ENCODE peak calls at places on chromosomes 1 and 21, in nine cellular contexts. Q is right lobe of liver, H is HCT116, D is uterus, V is A549, J is H54, N is GM12891, B is NB4, W is stomach. K is an unnamed sample.

GRCh38 chr1:35120458-35121133 is 41.4 kb downstream of the ZMYM1 start:
- DNase-seq in Q (peak; percentile 49), H (no peak), D (no peak), V (no peak), J (no peak), N (peak; percentile 49), B (no peak), W (peak; percentile 27), K (no peak)

GRCh38 chr21:46226920-46227599 is 1.5 kb downstream of the LSS start:
- DNase-seq in Q (peak; percentile 54), H (no peak), D (no peak), V (no peak), J (peak; percentile 25), N (no peak), B (peak; percentile 21), W (no peak), K (peak; percentile 26)

GRCh38 chr1:201570886-201571624 is 32.1 kb downstream of the NAV1 start:
- DNase-seq in Q (no peak), H (no peak), D (no peak), V (no peak), J (no peak), N (no peak), B (no peak), W (no peak), K (no peak)

GRCh38 chr1:15080328-15081033 is 73.1 kb upstream of the TMEM51 start:
- DNase-seq in Q (no peak), H (no peak), D (no peak), V (no peak), J (no peak), N (no peak), B (no peak), W (no peak), K (no peak)

GRCh38 chr1:15933684-15934083 is 42.2 kb downstream of the ZBTB17 start:
- DNase-seq in Q (no peak), H (no peak), D (no peak), V (no peak), J (no peak), N (no peak), B (no peak), W (no peak), K (no peak)

GRCh38 chr21:14850394-14850793 is 214.4 kb downstream of the NRIP1 start:
- DNase-seq in Q (no peak), H (no peak), D (no peak), V (no peak), J (no peak), N (no peak), B (no peak), W (no peak), K (no peak)

GRCh38 chr1:52477876-52478275 is 73.5 kb downstream of the PRPF38A start:
- DNase-seq in Q (no peak), H (no peak), D (no peak), V (no peak), J (no peak), N (no peak), B (no peak), W (no peak), K (no peak)

GRCh38 chr1:95028954-95029353 is 43.8 kb downstream of the ALG14 start:
- DNase-seq in Q (no peak), H (no peak), D (no peak), V (no peak), J (no peak), N (no peak), B (no peak), W (no peak), K (no peak)

GRCh38 chr1:214192825-214193643 is 87.9 kb upstream of the SMYD2 start:
- DNase-seq in Q (no peak), H (no peak), D (no peak), V (no peak), J (no peak), N (no peak), B (no peak), W (no peak), K (no peak)

GRCh38 chr1:229664133-229664689 is 38.2 kb downstream of the URB2 start:
- DNase-seq in Q (no peak), H (no peak), D (no peak), V (no peak), J (no peak), N (peak; percentile 23), B (no peak), W (peak; percentile 52), K (no peak)

GRCh38 chr1:31476891-31477846 is 64.2 kb downstream of the SERINC2 start:
- DNase-seq in Q (no peak), H (no peak), D (no peak), V (no peak), J (no peak), N (no peak), B (peak; percentile 96), W (no peak), K (no peak)

GRCh38 chr1:192732787-192733186 is 76.1 kb upstream of the RGS2 start:
- DNase-seq in Q (no peak), H (peak; percentile 28), D (no peak), V (peak; percentile 57), J (no peak), N (no peak), B (peak; percentile 44), W (no peak), K (peak; percentile 35)

GRCh38 chr1:234542211-234542850 is 63.4 kb upstream of the TARBP1 start:
- DNase-seq in Q (peak; percentile 70), H (no peak), D (no peak), V (no peak), J (no peak), N (no peak), B (no peak), W (peak; percentile 50), K (no peak)

GRCh38 chr1:199272690-199273089 is 633.9 kb downstream of the PTPRC start:
- DNase-seq in Q (no peak), H (peak; percentile 71), D (no peak), V (peak; percentile 22), J (peak; percentile 42), N (no peak), B (no peak), W (peak; percentile 63), K (no peak)

GRCh38 chr1:40839943-40840335 is 22.2 kb downstream of the CITED4 start:
- DNase-seq in Q (no peak), H (no peak), D (no peak), V (no peak), J (no peak), N (no peak), B (no peak), W (no peak), K (no peak)

GRCh38 chr1:23129846-23130245 is 38.8 kb downstream of the LUZP1 start:
- DNase-seq in Q (no peak), H (no peak), D (no peak), V (no peak), J (no peak), N (no peak), B (no peak), W (no peak), K (no peak)

DNA sequence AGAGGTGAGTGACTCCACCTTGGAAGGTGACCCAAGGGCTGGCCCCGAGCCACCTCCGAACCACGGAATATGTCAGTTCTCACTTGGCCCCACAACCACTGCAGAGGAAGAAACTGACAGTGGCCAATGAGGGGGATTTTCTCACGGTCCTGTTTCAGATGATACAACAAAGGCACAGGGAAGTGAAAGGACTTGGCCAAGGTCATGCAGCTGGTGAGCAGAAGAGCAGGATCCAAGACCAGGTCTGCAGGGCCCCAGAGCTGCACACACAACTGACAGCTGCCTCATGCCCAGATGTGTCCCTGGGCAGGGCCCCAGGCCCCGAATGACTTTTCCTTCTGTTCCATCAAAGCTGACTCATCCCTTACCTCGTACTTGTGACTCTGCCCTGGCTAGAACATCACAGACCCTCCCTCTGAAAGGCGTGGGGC is 25.8 kb upstream of the EVA1B start:
- DNase-seq in Q (no peak), H (no peak), D (no peak), V (no peak), J (no peak), N (peak; percentile 71), B (peak; percentile 18), W (no peak), K (no peak)
- TF ChIP-seq POLR2A in Q (no peak), H (no peak), D (no peak), V (no peak), J (no peak), N (no peak), B (no peak), W (no peak), K (no peak)

DNA sequence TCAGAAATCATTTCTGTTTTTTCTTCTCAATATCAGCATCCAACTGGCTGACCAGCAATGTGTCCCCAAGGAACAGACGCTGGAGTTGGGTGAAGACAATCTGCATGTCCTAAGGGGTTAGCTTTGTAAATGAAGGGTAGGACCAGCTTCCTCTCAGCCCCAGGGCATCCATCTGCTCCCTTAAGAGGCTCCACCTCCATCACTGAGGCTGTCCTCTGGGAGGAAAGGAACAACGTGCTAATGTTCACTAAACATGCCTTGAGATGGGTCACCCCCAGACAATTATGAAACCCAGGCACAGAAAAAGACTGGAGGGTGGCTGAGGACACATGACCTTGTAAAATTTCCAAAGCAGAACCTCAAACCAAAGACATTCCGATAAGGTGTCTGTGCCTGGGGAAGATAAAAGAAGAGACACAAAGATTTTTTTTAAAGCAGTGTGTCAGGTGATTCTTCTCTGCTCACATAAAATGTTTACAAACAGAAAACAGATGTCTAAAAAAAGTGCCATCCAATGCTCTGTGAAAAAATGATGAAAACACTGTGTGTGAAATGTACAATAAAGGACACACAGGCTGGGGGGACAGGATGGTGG is 37.6 kb upstream of the ZNF124 start:
- DNase-seq in Q (no peak), H (no peak), D (no peak), V (no peak), J (no peak), N (no peak), B (peak; percentile 74), W (no peak), K (peak; percentile 25)
- TF ChIP-seq POLR2A in Q (no peak), H (no peak), D (no peak), V (no peak), J (no peak), N (no peak), B (no peak), W (no peak), K (no peak)

DNA sequence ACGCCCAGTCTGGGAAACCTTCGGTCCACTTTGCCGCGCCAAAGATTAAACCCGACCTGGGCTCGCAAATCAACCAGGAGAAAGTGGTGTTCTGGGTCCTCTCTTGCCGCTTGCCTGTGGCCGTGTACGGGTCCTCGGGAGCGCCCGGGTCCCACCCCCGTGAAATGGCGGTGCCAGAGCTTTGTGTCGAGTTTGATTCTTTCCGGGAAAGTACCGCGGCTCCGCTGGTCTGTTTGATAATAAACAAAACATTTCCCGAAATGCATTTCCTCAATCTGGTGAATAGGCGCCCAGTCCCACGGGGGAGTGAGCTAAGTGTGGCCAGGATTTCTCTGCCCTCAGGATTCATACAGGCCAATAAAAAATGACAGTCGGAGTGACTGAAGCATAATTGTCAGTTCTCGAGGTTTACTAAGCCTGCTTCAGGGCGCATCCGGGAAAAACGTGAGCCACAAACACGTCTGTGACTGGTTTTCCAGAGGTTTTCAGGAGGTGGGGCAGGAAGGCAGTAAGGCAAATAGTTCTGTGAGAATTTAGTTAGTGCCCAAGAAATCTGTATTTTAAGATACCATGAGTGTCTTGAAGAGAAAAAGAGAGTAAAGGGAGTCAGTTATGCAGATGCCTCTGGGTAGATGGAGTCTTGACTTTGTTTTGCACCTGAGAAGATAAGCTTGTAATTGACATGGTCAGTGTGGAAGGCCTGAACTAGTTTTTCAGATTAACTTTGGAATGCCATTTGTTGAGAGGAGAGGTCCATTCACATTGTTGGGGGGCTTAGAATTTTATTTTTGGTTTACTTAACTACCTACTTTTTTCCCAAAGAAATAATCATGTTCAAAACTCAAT is 675 bp downstream of the IFNAR1 start:
- DNase-seq in Q (peak; percentile 79), H (no peak), D (peak; percentile 70), V (peak; percentile 57), J (peak; percentile 47), N (no peak), B (peak; percentile 76), W (peak; percentile 81), K (peak; percentile 82)
- TF ChIP-seq POLR2A in Q (no peak), H (no peak), D (no peak), V (no peak), J (no peak), N (no peak), B (no peak), W (no peak), K (peak; percentile 58)

GRCh38 chr21:44338971-44339910 is at the start of gene CFAP410:
- DNase-seq in Q (peak; percentile 96), H (peak; percentile 79), D (peak; percentile 96), V (peak; percentile 92), J (peak; percentile 99), N (peak; percentile 99), B (peak; percentile 95), W (peak; percentile 94), K (peak; percentile 96)
- TF ChIP-seq POLR2A in Q (peak; percentile 96), H (peak; percentile 58), D (peak; percentile 54), V (peak; percentile 77), J (peak; percentile 85), N (peak; percentile 94), B (peak; percentile 94), W (peak; percentile 74), K (peak; percentile 98)